ENCODE peak calls at places on chromosomes 5 and 9, in six cellular contexts. One of them, this sample, is unnamed.

GRCh38 chr9:108047264-108047663 is 557.7 kb upstream of the KLF4 start:
- DNase-seq in Peyer's patch: no peak
- DNase-seq in stomach: no peak
- DNase-seq in gastrocnemius medialis: no peak
- DNase-seq in IMR-90: peak
- DNase-seq in H54: no peak
- DNase-seq in this sample: no peak

GRCh38 chr9:112086627-112087026 is 88.5 kb downstream of the SUSD1 start:
- DNase-seq in IMR-90: peak
- DNase-seq in stomach: no peak
- DNase-seq in Peyer's patch: no peak
- DNase-seq in gastrocnemius medialis: no peak
- DNase-seq in H54: no peak
- DNase-seq in this sample: no peak

GRCh38 chr9:122228906-122229837 is at the start of gene LHX6:
- DNase-seq in Peyer's patch: no peak
- DNase-seq in H54: peak
- DNase-seq in IMR-90: peak
- DNase-seq in gastrocnemius medialis: no peak
- DNase-seq in stomach: no peak
- DNase-seq in this sample: no peak

GRCh38 chr9:105633373-105633772 is 28.9 kb upstream of the TAL2 start:
- DNase-seq in H54: no peak
- DNase-seq in gastrocnemius medialis: no peak
- DNase-seq in stomach: no peak
- DNase-seq in IMR-90: no peak
- DNase-seq in Peyer's patch: no peak
- DNase-seq in this sample: no peak

GRCh38 chr5:154487541-154487940 is 9.5 kb upstream of the HAND1 start:
- DNase-seq in gastrocnemius medialis: no peak
- DNase-seq in H54: no peak
- DNase-seq in stomach: no peak
- DNase-seq in Peyer's patch: no peak
- DNase-seq in IMR-90: no peak
- DNase-seq in this sample: no peak

GRCh38 chr5:172659909-172660628 is 19.0 kb downstream of the NEURL1B start:
- DNase-seq in IMR-90: peak
- DNase-seq in gastrocnemius medialis: peak
- DNase-seq in H54: no peak
- DNase-seq in stomach: peak
- DNase-seq in Peyer's patch: peak
- DNase-seq in this sample: no peak

GRCh38 chr5:174338204-174339010 is 292.9 kb downstream of the NSG2 start:
- DNase-seq in H54: peak
- DNase-seq in IMR-90: no peak
- DNase-seq in Peyer's patch: no peak
- DNase-seq in gastrocnemius medialis: no peak
- DNase-seq in stomach: no peak
- DNase-seq in this sample: no peak

GRCh38 chr9:124137944-124138335 is 119.8 kb upstream of the NEK6 start:
- DNase-seq in stomach: no peak
- DNase-seq in Peyer's patch: no peak
- DNase-seq in IMR-90: no peak
- DNase-seq in gastrocnemius medialis: no peak
- DNase-seq in H54: no peak
- DNase-seq in this sample: no peak

GRCh38 chr9:7073679-7074078 is 315.9 kb downstream of the KDM4C start:
- DNase-seq in H54: no peak
- DNase-seq in gastrocnemius medialis: no peak
- DNase-seq in IMR-90: no peak
- DNase-seq in stomach: no peak
- DNase-seq in Peyer's patch: no peak
- DNase-seq in this sample: no peak

GRCh38 chr5:147869112-147869511 is 9.4 kb upstream of the SCGB3A2 start:
- DNase-seq in H54: no peak
- DNase-seq in Peyer's patch: no peak
- DNase-seq in gastrocnemius medialis: no peak
- DNase-seq in IMR-90: no peak
- DNase-seq in stomach: no peak
- DNase-seq in this sample: no peak

GRCh38 chr5:151885138-151885908 is 39.3 kb downstream of the GLRA1 start:
- DNase-seq in gastrocnemius medialis: no peak
- DNase-seq in Peyer's patch: no peak
- DNase-seq in H54: peak
- DNase-seq in IMR-90: no peak
- DNase-seq in stomach: no peak
- DNase-seq in this sample: no peak

GRCh38 chr9:72394061-72394460 is 29.1 kb upstream of the ZFAND5 start:
- DNase-seq in gastrocnemius medialis: no peak
- DNase-seq in IMR-90: no peak
- DNase-seq in H54: no peak
- DNase-seq in Peyer's patch: no peak
- DNase-seq in stomach: no peak
- DNase-seq in this sample: no peak

GRCh38 chr5:10452768-10453331 is 11.2 kb downstream of the ROPN1L start:
- DNase-seq in Peyer's patch: peak
- DNase-seq in IMR-90: peak
- DNase-seq in stomach: no peak
- DNase-seq in H54: peak
- DNase-seq in gastrocnemius medialis: no peak
- DNase-seq in this sample: no peak

GRCh38 chr5:138611295-138612220 is 36.4 kb upstream of the HSPA9 start:
- DNase-seq in stomach: no peak
- DNase-seq in H54: no peak
- DNase-seq in Peyer's patch: no peak
- DNase-seq in gastrocnemius medialis: no peak
- DNase-seq in IMR-90: no peak
- DNase-seq in this sample: peak

GRCh38 chr9:76378367-76379073 is 15.7 kb downstream of the RFK start:
- DNase-seq in stomach: no peak
- DNase-seq in gastrocnemius medialis: no peak
- DNase-seq in IMR-90: no peak
- DNase-seq in H54: no peak
- DNase-seq in Peyer's patch: no peak
- DNase-seq in this sample: no peak

GRCh38 chr5:147310059-147310704 is 75.4 kb downstream of the STK32A start:
- DNase-seq in H54: peak
- DNase-seq in Peyer's patch: peak
- DNase-seq in IMR-90: peak
- DNase-seq in stomach: peak
- DNase-seq in gastrocnemius medialis: peak
- DNase-seq in this sample: no peak

GRCh38 chr5:67257500-67257899 is 60.9 kb upstream of the CD180 start:
- DNase-seq in H54: no peak
- DNase-seq in gastrocnemius medialis: no peak
- DNase-seq in Peyer's patch: no peak
- DNase-seq in IMR-90: no peak
- DNase-seq in stomach: no peak
- DNase-seq in this sample: no peak

DNA sequence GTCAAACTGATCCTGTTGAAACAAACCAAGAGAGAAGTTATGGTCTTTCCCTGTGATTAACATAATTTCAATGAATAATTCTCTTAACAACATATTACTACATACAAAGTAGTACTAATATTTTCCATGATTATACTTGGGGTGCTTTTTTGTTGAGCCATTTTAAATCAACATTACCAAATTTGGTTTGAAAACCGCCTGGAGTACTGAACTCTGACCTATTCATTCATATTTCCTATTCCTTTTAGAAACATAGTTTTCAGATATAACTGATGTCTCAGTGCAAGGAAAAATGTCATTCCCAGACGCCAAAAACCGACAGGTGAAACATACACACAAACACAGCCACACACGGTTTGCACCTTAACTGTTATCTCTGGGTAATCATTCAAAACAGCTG is 48.0 kb downstream of the FNBP1 start:
- DNase-seq in Peyer's patch: no peak
- DNase-seq in IMR-90: no peak
- DNase-seq in gastrocnemius medialis: no peak
- DNase-seq in stomach: no peak
- DNase-seq in H54: no peak
- DNase-seq in this sample: no peak
- TF ChIP-seq POLR2A in Peyer's patch: no peak
- TF ChIP-seq POLR2A in IMR-90: no peak
- TF ChIP-seq POLR2A in gastrocnemius medialis: no peak
- TF ChIP-seq POLR2A in stomach: no peak
- TF ChIP-seq POLR2A in H54: no peak
- TF ChIP-seq POLR2A in this sample: no peak

DNA sequence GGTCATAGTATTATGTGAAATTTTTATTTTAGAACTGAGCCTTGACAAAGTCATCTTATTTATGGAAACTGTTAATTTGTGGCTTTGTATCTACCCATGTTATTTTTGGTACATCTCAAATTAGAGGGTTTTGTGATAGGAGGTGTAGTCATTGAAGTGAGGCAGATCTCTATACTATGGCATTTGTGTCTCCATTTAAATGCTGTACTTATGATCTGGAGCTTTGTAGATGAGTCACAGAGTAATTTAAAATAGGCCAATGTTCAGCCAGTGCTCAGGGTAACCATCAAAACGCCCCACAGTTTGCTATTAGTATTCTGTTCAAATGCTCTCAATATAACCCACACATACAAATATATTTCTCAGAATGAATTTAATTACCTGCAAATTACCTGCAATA is 351.5 kb upstream of the KLF9 start:
- DNase-seq in H54: no peak
- DNase-seq in gastrocnemius medialis: no peak
- DNase-seq in IMR-90: no peak
- DNase-seq in stomach: no peak
- DNase-seq in Peyer's patch: no peak
- DNase-seq in this sample: no peak
- TF ChIP-seq POLR2A in H54: no peak
- TF ChIP-seq POLR2A in gastrocnemius medialis: no peak
- TF ChIP-seq POLR2A in IMR-90: no peak
- TF ChIP-seq POLR2A in stomach: no peak
- TF ChIP-seq POLR2A in Peyer's patch: no peak
- TF ChIP-seq POLR2A in this sample: no peak

GRCh38 chr5:150409638-150410523 is 2.8 kb downstream of the CD74 start:
- DNase-seq in Peyer's patch: peak
- DNase-seq in IMR-90: peak
- DNase-seq in stomach: peak
- DNase-seq in H54: peak
- DNase-seq in gastrocnemius medialis: peak
- DNase-seq in this sample: peak

GRCh38 chr5:150412319-150413175 is at the start of gene CD74:
- DNase-seq in Peyer's patch: peak
- DNase-seq in H54: no peak
- DNase-seq in stomach: peak
- DNase-seq in IMR-90: peak
- DNase-seq in gastrocnemius medialis: peak
- DNase-seq in this sample: peak

GRCh38 chr5:150411245-150411979 is 1.3 kb downstream of the CD74 start:
- DNase-seq in gastrocnemius medialis: no peak
- DNase-seq in H54: no peak
- DNase-seq in stomach: peak
- DNase-seq in IMR-90: peak
- DNase-seq in Peyer's patch: no peak
- DNase-seq in this sample: no peak

GRCh38 chr5:150413176-150413901 is 629 bp upstream of the CD74 start:
- DNase-seq in H54: no peak
- DNase-seq in IMR-90: no peak
- DNase-seq in stomach: no peak
- DNase-seq in gastrocnemius medialis: no peak
- DNase-seq in Peyer's patch: no peak
- DNase-seq in this sample: no peak

DNA sequence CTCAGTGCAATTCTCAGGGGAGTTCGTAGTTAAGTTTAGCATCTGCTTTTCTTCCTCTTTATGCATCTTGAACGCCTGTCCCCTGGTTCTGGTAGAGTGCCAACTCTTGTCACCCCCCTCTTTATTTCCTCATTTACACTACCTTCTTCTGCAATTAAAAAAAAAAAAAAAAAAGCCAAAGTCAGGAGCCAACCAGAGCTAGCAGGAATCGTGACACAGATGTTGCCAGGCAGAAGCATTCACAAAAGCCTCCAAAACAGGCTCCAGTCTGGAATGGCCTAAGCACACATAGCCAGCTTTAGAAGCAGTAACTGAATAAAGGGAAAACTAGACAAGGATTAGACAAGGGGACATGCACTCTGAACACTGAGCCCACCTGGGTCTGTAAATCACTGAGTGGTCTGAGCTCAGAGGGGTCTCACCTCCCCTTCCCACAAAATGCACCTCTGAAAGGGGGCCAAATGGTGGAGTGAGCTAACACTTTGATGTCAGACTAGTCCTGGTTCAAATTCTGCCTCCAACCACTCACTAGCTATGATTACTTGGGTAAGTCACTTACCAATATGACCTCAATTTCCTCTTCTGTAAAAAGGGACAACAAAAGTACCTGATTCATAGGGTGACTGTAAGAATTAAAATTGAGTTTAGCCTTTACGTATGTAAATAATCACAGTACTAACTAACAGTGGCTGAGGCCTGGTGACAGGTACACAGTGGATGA is 2.0 kb downstream of the CD74 start:
- DNase-seq in IMR-90: peak
- DNase-seq in Peyer's patch: no peak
- DNase-seq in H54: peak
- DNase-seq in stomach: peak
- DNase-seq in gastrocnemius medialis: peak
- DNase-seq in this sample: no peak
- TF ChIP-seq POLR2A in IMR-90: no peak
- TF ChIP-seq POLR2A in Peyer's patch: peak
- TF ChIP-seq POLR2A in H54: no peak
- TF ChIP-seq POLR2A in stomach: no peak
- TF ChIP-seq POLR2A in gastrocnemius medialis: no peak
- TF ChIP-seq POLR2A in this sample: no peak

DNA sequence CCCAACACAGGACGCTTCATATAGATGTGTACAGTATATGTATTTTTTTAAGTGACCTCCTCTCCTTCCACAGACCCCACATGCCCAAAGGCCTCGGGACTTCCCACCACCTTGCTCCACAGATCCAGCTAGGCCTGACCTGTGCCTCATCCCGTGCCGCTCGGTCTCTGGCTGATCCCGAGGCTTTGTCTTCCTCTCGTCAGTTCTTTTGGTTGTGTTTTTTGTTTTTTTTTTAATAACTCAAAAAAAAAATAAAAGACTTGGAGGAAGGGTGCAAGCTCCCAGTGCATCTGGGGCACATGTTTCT is 12.7 kb downstream of the CD74 start:
- DNase-seq in H54: no peak
- DNase-seq in IMR-90: no peak
- DNase-seq in Peyer's patch: no peak
- DNase-seq in stomach: no peak
- DNase-seq in gastrocnemius medialis: no peak
- DNase-seq in this sample: no peak
- TF ChIP-seq POLR2A in H54: no peak
- TF ChIP-seq POLR2A in IMR-90: no peak
- TF ChIP-seq POLR2A in Peyer's patch: no peak
- TF ChIP-seq POLR2A in stomach: no peak
- TF ChIP-seq POLR2A in gastrocnemius medialis: no peak
- TF ChIP-seq POLR2A in this sample: no peak

DNA sequence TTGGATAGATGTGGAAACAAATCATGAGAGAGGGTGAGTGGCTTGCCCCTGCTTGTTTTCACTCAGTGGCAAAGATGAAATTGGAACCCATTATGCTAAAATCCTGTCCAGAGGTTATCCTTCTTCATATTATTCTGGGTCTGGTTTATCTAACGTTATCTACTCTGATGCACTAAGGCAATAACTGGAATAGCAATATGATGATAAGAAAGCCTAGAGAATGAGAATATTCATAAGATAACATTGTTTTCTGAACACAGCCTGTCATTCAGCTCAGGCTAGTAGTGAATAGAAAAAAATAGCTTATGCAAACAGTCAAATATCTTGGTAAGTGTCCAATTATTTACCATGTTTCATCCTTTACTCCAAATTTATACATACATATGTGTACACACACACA is 132.0 kb upstream of the C6 start:
- DNase-seq in stomach: no peak
- DNase-seq in Peyer's patch: no peak
- DNase-seq in gastrocnemius medialis: no peak
- DNase-seq in H54: no peak
- DNase-seq in IMR-90: no peak
- DNase-seq in this sample: no peak
- TF ChIP-seq POLR2A in stomach: no peak
- TF ChIP-seq POLR2A in Peyer's patch: no peak
- TF ChIP-seq POLR2A in gastrocnemius medialis: no peak
- TF ChIP-seq POLR2A in H54: no peak
- TF ChIP-seq POLR2A in IMR-90: no peak
- TF ChIP-seq POLR2A in this sample: no peak